ENCODE peak calls at places on chromosomes 7 and 10, in six cellular contexts. B is Kasumi-1; H is adrenal gland; Y is activated T-cell treated with anti-CD3 and anti-CD28 coated beads, Interleukin-2, amount 50 U/mL, for 72 hours; Q is stimulated activated CD8-positive, alpha-beta memory T cell treated with anti-CD3 and anti-CD28 coated beads, Interleukin-15, amount 100 ng/mL, for 48 hours; O is AG04450. N is an unnamed sample.

GRCh38 chr10:123390874-123391273 is 236.7 kb downstream of the BUB3 start:
- DNase-seq in B (no peak), H (no peak), Y (no peak), Q (no peak), O (no peak), N (no peak)

GRCh38 chr7:19455508-19456132 is 253.2 kb downstream of the POLR1F start:
- DNase-seq in B (no peak), H (no peak), Y (no peak), Q (no peak), O (no peak), N (no peak)

GRCh38 chr10:51000164-51000563 is 74.1 kb upstream of the PRKG1 start:
- DNase-seq in B (no peak), H (no peak), Y (no peak), Q (no peak), O (peak), N (no peak)

GRCh38 chr10:113045155-113046055 is 95.4 kb downstream of the TCF7L2 start:
- DNase-seq in B (no peak), H (no peak), Y (no peak), Q (no peak), O (peak), N (no peak)

GRCh38 chr7:92447239-92448184 is at the start of gene GATAD1:
- DNase-seq in B (peak), H (peak), Y (peak), Q (peak), O (peak), N (peak)

GRCh38 chr10:120455004-120455403 is 2.0 kb upstream of the PLPP4 start:
- DNase-seq in B (no peak), H (no peak), Y (no peak), Q (no peak), O (no peak), N (no peak)

GRCh38 chr10:82572686-82573226 is 697.8 kb downstream of the NRG3 start:
- DNase-seq in B (no peak), H (no peak), Y (no peak), Q (no peak), O (no peak), N (no peak)

GRCh38 chr10:73807471-73807870 is 3.9 kb downstream of the NDST2 start:
- DNase-seq in B (no peak), H (no peak), Y (no peak), Q (no peak), O (no peak), N (no peak)

GRCh38 chr10:22719406-22720042 is 5.1 kb upstream of the PIP4K2A start:
- DNase-seq in B (no peak), H (no peak), Y (no peak), Q (no peak), O (no peak), N (no peak)

GRCh38 chr10:7626283-7626682 is 40.5 kb downstream of the ITIH5 start:
- DNase-seq in B (no peak), H (no peak), Y (no peak), Q (no peak), O (no peak), N (no peak)

GRCh38 chr7:80136276-80137045 is 1.8 kb downstream of the GNAI1 start:
- DNase-seq in B (no peak), H (no peak), Y (no peak), Q (no peak), O (no peak), N (no peak)

GRCh38 chr7:99638731-99639130 is 22.0 kb downstream of the ZSCAN25 start:
- DNase-seq in B (no peak), H (no peak), Y (no peak), Q (no peak), O (no peak), N (no peak)

GRCh38 chr10:98509745-98510144 is 63.0 kb upstream of the HPS1 start:
- DNase-seq in B (no peak), H (no peak), Y (no peak), Q (no peak), O (no peak), N (peak)

GRCh38 chr10:32153931-32154330 is 97.7 kb upstream of the KIF5B start:
- DNase-seq in B (no peak), H (no peak), Y (no peak), Q (no peak), O (no peak), N (no peak)

GRCh38 chr10:128044186-128044585 is 82.0 kb downstream of the MKI67 start:
- DNase-seq in B (no peak), H (no peak), Y (no peak), Q (no peak), O (no peak), N (no peak)

GRCh38 chr7:104979167-104979841 is 34.7 kb upstream of the KMT2E start:
- DNase-seq in B (no peak), H (peak), Y (no peak), Q (no peak), O (no peak), N (no peak)

GRCh38 chr10:125169279-125169678 is 8.9 kb upstream of the CTBP2 start:
- DNase-seq in B (no peak), H (no peak), Y (no peak), Q (no peak), O (no peak), N (no peak)

GRCh38 chr10:77738496-77739158 is 101.0 kb upstream of the KCNMA1 start:
- DNase-seq in B (no peak), H (no peak), Y (no peak), Q (no peak), O (no peak), N (no peak)

GRCh38 chr7:31056775-31057346 is 4.8 kb downstream of the ADCYAP1R1 start:
- DNase-seq in B (no peak), H (no peak), Y (no peak), Q (no peak), O (no peak), N (peak)

GRCh38 chr7:461118-461452 is 58.6 kb downstream of the PDGFA start:
- DNase-seq in B (no peak), H (no peak), Y (no peak), Q (no peak), O (no peak), N (no peak)

GRCh38 chr7:70554646-70555045 is 577.3 kb upstream of the GALNT17 start:
- DNase-seq in B (no peak), H (no peak), Y (no peak), Q (no peak), O (no peak), N (no peak)

GRCh38 chr7:150740053-150740452 is 2.8 kb downstream of the GIMAP5 start:
- DNase-seq in B (no peak), H (peak), Y (no peak), Q (no peak), O (no peak), N (no peak)

GRCh38 chr10:117541405-117541908 is 1.1 kb upstream of the EMX2 start:
- DNase-seq in B (no peak), H (peak), Y (no peak), Q (no peak), O (no peak), N (no peak)

GRCh38 chr10:116430288-116430687 is 2.6 kb downstream of the PNLIPRP3 start:
- DNase-seq in B (no peak), H (no peak), Y (no peak), Q (no peak), O (no peak), N (no peak)

N was measured in small intestine.